ENCODE peak calls at places on chromosomes 16 and 17, in seven cellular contexts. L, R, V, A, C, P and F are unnamed samples. For H3K9me2, the result is how much of the 10 kb centered on the place peaks cover.

GRCh38 chr16:55501549-55502322 is 7.1 kb upstream of the LPCAT2 start:
- DNase-seq in L (no peak), R (peak), V (peak), A (no peak), C (no peak), P (peak), F (peak)

GRCh38 chr17:48492401-48493298 is 38.2 kb downstream of the HOXB1 start:
- DNase-seq in L (peak), R (peak), V (peak), A (no peak), C (peak), P (peak), F (peak)

GRCh38 chr16:85551319-85551978 is 61.7 kb upstream of the GSE1 start:
- DNase-seq in L (no peak), R (no peak), V (no peak), A (no peak), C (no peak), P (no peak), F (no peak)

GRCh38 chr16:50207652-50208051 is 54.5 kb downstream of the TENT4B start:
- DNase-seq in L (no peak), R (no peak), V (peak), A (no peak), C (no peak), P (no peak), F (peak)

GRCh38 chr16:2475413-2476344 is 752 bp downstream of the TBC1D24 start:
- DNase-seq in L (peak), R (peak), V (no peak), A (no peak), C (peak), P (peak), F (peak)

GRCh38 chr17:45291170-45291805 is 25.5 kb downstream of the MAP3K14 start:
- DNase-seq in L (no peak), R (no peak), V (no peak), A (no peak), C (no peak), P (no peak), F (no peak)

GRCh38 chr17:8122923-8123694 is 797 bp downstream of the HES7 start:
- DNase-seq in L (peak), R (peak), V (peak), A (no peak), C (peak), P (peak), F (peak)

GRCh38 chr17:46984341-46984740 is 5.3 kb upstream of the RPRML start:
- DNase-seq in L (no peak), R (no peak), V (no peak), A (no peak), C (no peak), P (no peak), F (no peak)

GRCh38 chr17:78041401-78042179 is 83.1 kb downstream of the TNRC6C start:
- DNase-seq in L (no peak), R (no peak), V (peak), A (no peak), C (no peak), P (no peak), F (peak)

GRCh38 chr17:19271751-19272357 is 34.7 kb downstream of the EPN2 start:
- DNase-seq in L (no peak), R (no peak), V (no peak), A (no peak), C (no peak), P (no peak), F (no peak)

GRCh38 chr17:34997355-34997862 is 17.1 kb downstream of the LIG3 start:
- DNase-seq in L (no peak), R (no peak), V (peak), A (no peak), C (peak), P (no peak), F (no peak)

GRCh38 chr16:79599837-79600635 is 501 bp downstream of the MAF start:
- DNase-seq in L (peak), R (peak), V (no peak), A (no peak), C (peak), P (no peak), F (peak)

GRCh38 chr16:79599256-79599836 is 1.2 kb downstream of the MAF start:
- DNase-seq in L (no peak), R (peak), V (no peak), A (no peak), C (peak), P (no peak), F (peak)

GRCh38 chr16:79597775-79598174 is 2.8 kb downstream of the MAF start:
- DNase-seq in L (no peak), R (peak), V (no peak), A (no peak), C (no peak), P (no peak), F (no peak)

GRCh38 chr16:79597277-79597676 is 3.3 kb downstream of the MAF start:
- DNase-seq in L (no peak), R (no peak), V (no peak), A (no peak), C (no peak), P (no peak), F (no peak)

GRCh38 chr16:79598341-79599181 is 2.0 kb downstream of the MAF start:
- DNase-seq in L (peak), R (peak), V (no peak), A (no peak), C (peak), P (no peak), F (peak)
- H3K9me2 ChIP-seq in L (under half), R (under half), V (under half), A (under half), C (under half), P (under half), F (under half)

GRCh38 chr17:81958633-81959342 is 2.2 kb downstream of the NOTUM start:
- DNase-seq in L (no peak), R (no peak), V (no peak), A (no peak), C (no peak), P (no peak), F (no peak)
- H2AFZ ChIP-seq in L (no peak), R (no peak), V (peak), A (no peak), C (no peak), P (no peak), F (no peak)

GRCh38 chr17:39666231-39666600 is 1.1 kb downstream of the TCAP start:
- DNase-seq in L (no peak), R (no peak), V (no peak), A (no peak), C (no peak), P (no peak), F (peak)

GRCh38 chr17:39666601-39667261 is 1.5 kb upstream of the PNMT start:
- DNase-seq in L (no peak), R (no peak), V (no peak), A (no peak), C (no peak), P (peak), F (peak)

GRCh38 chr17:39667262-39668140 is 752 bp upstream of the PNMT start:
- DNase-seq in L (no peak), R (peak), V (no peak), A (no peak), C (peak), P (peak), F (peak)

GRCh38 chr17:39669897-39670735 is 1.9 kb downstream of the PNMT start:
- DNase-seq in L (no peak), R (no peak), V (no peak), A (no peak), C (no peak), P (no peak), F (no peak)

GRCh38 chr17:39668141-39668924 is at the start of gene PNMT:
- DNase-seq in L (peak), R (peak), V (peak), A (no peak), C (peak), P (peak), F (peak)
- TF ChIP-seq EZH2 in L (no peak), R (peak), V (no peak), A (no peak), C (no peak), P (no peak), F (peak)

GRCh38 chr16:24520983-24521382 is 18.4 kb upstream of the RBBP6 start:
- DNase-seq in L (no peak), R (no peak), V (peak), A (no peak), C (no peak), P (peak), F (no peak)
- H3K9me2 ChIP-seq in L (under half), R (under half), V (under half), A (under half), C (under half), P (under half), F (under half)

GRCh38 chr17:56835259-56835575 is 1.3 kb downstream of the DGKE start:
- DNase-seq in L (no peak), R (no peak), V (no peak), A (no peak), C (no peak), P (no peak), F (no peak)
- H2AFZ ChIP-seq in L (peak), R (peak), V (peak), A (no peak), C (peak), P (peak), F (peak)

GRCh38 chr17:65473985-65474384 is 87.5 kb downstream of the AXIN2 start:
- DNase-seq in L (no peak), R (no peak), V (no peak), A (no peak), C (no peak), P (no peak), F (no peak)
- TF ChIP-seq EZH2 in L (no peak), R (no peak), V (no peak), A (no peak), C (no peak), P (no peak), F (no peak)

DNA sequence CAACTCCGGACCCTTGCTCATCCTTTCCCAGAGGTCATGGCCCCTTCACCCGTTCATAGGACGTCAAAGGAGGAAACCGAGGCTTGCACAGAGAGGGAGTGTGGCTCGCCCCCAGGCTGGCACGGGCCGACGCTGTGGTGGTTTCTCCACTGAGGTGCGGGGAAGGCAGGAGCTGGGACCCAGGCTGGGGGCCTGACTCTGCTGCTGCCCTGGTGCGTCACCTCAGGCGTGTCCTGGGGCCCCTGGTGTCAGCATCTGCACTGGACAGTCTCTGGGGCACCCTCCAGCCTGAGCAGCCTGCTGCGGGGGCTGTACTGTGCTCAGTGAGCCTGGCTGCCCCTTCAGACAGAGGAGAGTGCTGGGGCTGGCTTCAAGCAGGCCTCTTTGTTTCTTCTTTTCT is 7.4 kb downstream of the MAP2K3 start:
- DNase-seq in L (no peak), R (no peak), V (no peak), A (no peak), C (no peak), P (no peak), F (no peak)
- H3K9me2 ChIP-seq in L (under half), R (under half), V (under half), A (under half), C (under half), P (under half), F (under half)